ENCODE peak calls at places on chromosomes 3 and 15, in four cellular contexts. C is HCT116, J is AG04450, E is A549. N is an unnamed sample. For H3K9me3, the result is how much of the 10 kb centered on the place peaks cover.

GRCh38 chr3:99751649-99752048 is 66.0 kb upstream of the CMSS1 start:
- DNase-seq in C (no peak), J (peak), E (no peak), N (no peak)

GRCh38 chr3:151016421-151016820 is 43.9 kb upstream of the CLRN1 start:
- DNase-seq in C (no peak), J (no peak), E (no peak), N (no peak)

GRCh38 chr15:98433302-98433701 is 215.0 kb upstream of the IGF1R start:
- DNase-seq in C (no peak), J (no peak), E (no peak), N (peak)

GRCh38 chr15:40857601-40858351 is 13.9 kb downstream of the SPINT1 start:
- DNase-seq in C (no peak), J (peak), E (peak), N (peak)

GRCh38 chr15:93331545-93332117 is 242.6 kb upstream of the RGMA start:
- DNase-seq in C (no peak), J (no peak), E (no peak), N (peak)

GRCh38 chr3:41193822-41194539 is 5.3 kb upstream of the CTNNB1 start:
- DNase-seq in C (no peak), J (no peak), E (no peak), N (no peak)

GRCh38 chr3:54071596-54071995 is 50.8 kb upstream of the CACNA2D3 start:
- DNase-seq in C (no peak), J (no peak), E (no peak), N (no peak)

GRCh38 chr3:112979244-112979832 is 4.4 kb upstream of the CD200R1 start:
- DNase-seq in C (peak), J (peak), E (peak), N (peak)

GRCh38 chr3:126033051-126033745 is 50.7 kb downstream of the SLC41A3 start:
- DNase-seq in C (no peak), J (no peak), E (no peak), N (no peak)

GRCh38 chr3:98903705-98904481 is 2.4 kb upstream of the DCBLD2 start:
- DNase-seq in C (no peak), J (no peak), E (no peak), N (no peak)

GRCh38 chr15:69718916-69719315 is 266.3 kb downstream of the RPLP1 start:
- DNase-seq in C (no peak), J (no peak), E (no peak), N (no peak)

GRCh38 chr3:23805228-23805880 is 401 bp upstream of the UBE2E1 start:
- DNase-seq in C (no peak), J (no peak), E (no peak), N (no peak)

GRCh38 chr15:84955089-84955848 is 26.4 kb upstream of the PDE8A start:
- DNase-seq in C (peak), J (peak), E (peak), N (peak)

GRCh38 chr3:53715815-53716483 is 130.3 kb downstream of the CHDH start:
- DNase-seq in C (no peak), J (no peak), E (no peak), N (no peak)

GRCh38 chr3:48130321-48130881 is 57.8 kb downstream of the CDC25A start:
- DNase-seq in C (no peak), J (peak), E (no peak), N (peak)

GRCh38 chr3:192122832-192123594 is 604.3 kb downstream of the FGF12 start:
- DNase-seq in C (no peak), J (no peak), E (no peak), N (no peak)

GRCh38 chr3:193585530-193585929 is 7.5 kb upstream of the OPA1 start:
- DNase-seq in C (no peak), J (no peak), E (no peak), N (no peak)

GRCh38 chr15:74893627-74894026 is 3.8 kb downstream of the MPI start:
- DNase-seq in C (no peak), J (no peak), E (no peak), N (no peak)

GRCh38 chr3:174844746-174845145 is 14.4 kb upstream of the NAALADL2 start:
- DNase-seq in C (no peak), J (no peak), E (no peak), N (no peak)

GRCh38 chr3:136728434-136728833 is 23.7 kb downstream of the STAG1 start:
- DNase-seq in C (no peak), J (no peak), E (no peak), N (no peak)

GRCh38 chr15:66864871-66865281 is 162.8 kb downstream of the SMAD6 start:
- DNase-seq in C (no peak), J (no peak), E (no peak), N (no peak)

GRCh38 chr15:84840741-84841429 is 23.7 kb downstream of the ALPK3 start:
- DNase-seq in C (peak), J (no peak), E (peak), N (no peak)

GRCh38 chr15:99932676-99933402 is 199.6 kb upstream of the LYSMD4 start:
- DNase-seq in C (no peak), J (no peak), E (no peak), N (no peak)

GRCh38 chr3:145727416-145727930 is 433.5 kb downstream of the PLOD2 start:
- DNase-seq in C (no peak), J (no peak), E (no peak), N (peak)

GRCh38 chr3:129398803-129399144 is 29.7 kb downstream of the EFCAB12 start:
- DNase-seq in C (no peak), J (no peak), E (no peak), N (peak)

GRCh38 chr15:74598126-74598842 is 17.4 kb upstream of the CLK3 start:
- DNase-seq in C (no peak), J (no peak), E (peak), N (peak)

GRCh38 chr3:149941946-149942345 is 28.7 kb downstream of the PFN2 start:
- DNase-seq in C (no peak), J (no peak), E (no peak), N (no peak)

GRCh38 chr3:14680716-14681115 is 5.8 kb downstream of the C3orf20 start:
- DNase-seq in C (no peak), J (no peak), E (no peak), N (peak)

GRCh38 chr15:91338763-91339162 is 238.7 kb downstream of the SV2B start:
- DNase-seq in C (no peak), J (no peak), E (peak), N (peak)

GRCh38 chr15:83764201-83764839 is 110.4 kb downstream of the ADAMTSL3 start:
- DNase-seq in C (no peak), J (no peak), E (no peak), N (no peak)

GRCh38 chr3:195156286-195156890 is 114.6 kb downstream of the XXYLT1 start:
- DNase-seq in C (no peak), J (no peak), E (no peak), N (no peak)

DNA sequence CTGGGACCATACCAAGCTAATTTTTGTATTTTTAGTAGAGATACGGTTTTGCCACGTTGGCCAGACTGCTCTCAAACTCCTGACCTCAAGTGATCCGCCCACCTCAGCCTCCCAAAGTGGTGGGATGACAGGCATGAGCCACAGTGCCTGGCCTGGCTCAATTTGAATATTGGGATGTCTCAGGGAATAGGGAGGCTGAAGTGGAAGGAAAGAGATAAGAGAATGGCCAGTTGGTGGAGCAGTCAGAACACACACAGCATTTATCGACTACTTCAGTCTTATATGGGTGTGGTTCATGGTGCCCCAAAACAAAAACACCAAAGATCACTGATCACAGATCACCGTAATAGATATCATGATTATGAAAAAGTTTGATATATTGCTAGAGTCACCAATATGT is 144.4 kb downstream of the GMNC start:
- DNase-seq in C (no peak), J (no peak), E (peak), N (no peak)
- H3K27ac ChIP-seq in C (no peak), J (no peak), E (no peak), N (no peak)

GRCh38 chr15:25171111-25171811 is 216.5 kb downstream of the SNRPN start:
- DNase-seq in C (no peak), J (no peak), E (no peak), N (peak)

GRCh38 chr15:25170781-25171110 is 216.0 kb downstream of the SNRPN start:
- DNase-seq in C (no peak), J (no peak), E (no peak), N (no peak)

GRCh38 chr15:25172691-25173090 is 217.9 kb downstream of the SNRPN start:
- DNase-seq in C (no peak), J (no peak), E (no peak), N (no peak)

GRCh38 chr15:25173241-25174028 is 218.6 kb downstream of the SNRPN start:
- DNase-seq in C (no peak), J (no peak), E (no peak), N (no peak)

GRCh38 chr15:25171856-25172687 is 217.3 kb downstream of the SNRPN start:
- DNase-seq in C (no peak), J (no peak), E (no peak), N (peak)
- H3K9me3 ChIP-seq in C (under half), J (half or more), E (under half), N (under half)

GRCh38 chr3:40128169-40128568 is 181.3 kb upstream of the EIF1B start:
- DNase-seq in C (no peak), J (no peak), E (no peak), N (no peak)

GRCh38 chr3:40124918-40125317 is 184.6 kb upstream of the EIF1B start:
- DNase-seq in C (no peak), J (no peak), E (no peak), N (no peak)

GRCh38 chr3:40129510-40129909 is 180.0 kb upstream of the EIF1B start:
- DNase-seq in C (no peak), J (no peak), E (no peak), N (no peak)

GRCh38 chr3:40129981-40130380 is 179.5 kb upstream of the EIF1B start:
- DNase-seq in C (no peak), J (no peak), E (no peak), N (no peak)

GRCh38 chr3:40130721-40131120 is 178.8 kb upstream of the EIF1B start:
- DNase-seq in C (no peak), J (no peak), E (no peak), N (no peak)
- H3K4me3 ChIP-seq in C (no peak), J (no peak), E (no peak), N (no peak)

GRCh38 chr3:132255041-132255745 is 62.0 kb upstream of the ACP3 start:
- DNase-seq in C (no peak), J (peak), E (peak), N (no peak)
- H3K27ac ChIP-seq in C (no peak), J (peak), E (peak), N (no peak)

GRCh38 chr3:10779293-10779805 is 36.7 kb upstream of the SLC6A11 start:
- DNase-seq in C (no peak), J (no peak), E (no peak), N (no peak)

GRCh38 chr3:10775828-10776227 is 40.2 kb upstream of the SLC6A11 start:
- DNase-seq in C (no peak), J (no peak), E (no peak), N (no peak)

GRCh38 chr3:10775259-10775658 is 40.8 kb upstream of the SLC6A11 start:
- DNase-seq in C (no peak), J (no peak), E (no peak), N (no peak)

GRCh38 chr3:10778492-10779292 is 37.3 kb upstream of the SLC6A11 start:
- DNase-seq in C (no peak), J (no peak), E (no peak), N (no peak)

GRCh38 chr3:10777627-10778026 is 38.4 kb upstream of the SLC6A11 start:
- DNase-seq in C (no peak), J (no peak), E (no peak), N (no peak)
- H3K9me3 ChIP-seq in C (under half), J (under half), E (under half), N (under half)

GRCh38 chr3:137761099-137761562 is 3.0 kb upstream of the SOX14 start:
- DNase-seq in C (no peak), J (no peak), E (no peak), N (no peak)
- H3K4me3 ChIP-seq in C (no peak), J (no peak), E (no peak), N (no peak)

GRCh38 chr3:159789742-159790635 is 198.6 kb upstream of the IL12A start:
- DNase-seq in C (no peak), J (no peak), E (no peak), N (no peak)
- H3K27ac ChIP-seq in C (no peak), J (no peak), E (peak), N (no peak)

DNA sequence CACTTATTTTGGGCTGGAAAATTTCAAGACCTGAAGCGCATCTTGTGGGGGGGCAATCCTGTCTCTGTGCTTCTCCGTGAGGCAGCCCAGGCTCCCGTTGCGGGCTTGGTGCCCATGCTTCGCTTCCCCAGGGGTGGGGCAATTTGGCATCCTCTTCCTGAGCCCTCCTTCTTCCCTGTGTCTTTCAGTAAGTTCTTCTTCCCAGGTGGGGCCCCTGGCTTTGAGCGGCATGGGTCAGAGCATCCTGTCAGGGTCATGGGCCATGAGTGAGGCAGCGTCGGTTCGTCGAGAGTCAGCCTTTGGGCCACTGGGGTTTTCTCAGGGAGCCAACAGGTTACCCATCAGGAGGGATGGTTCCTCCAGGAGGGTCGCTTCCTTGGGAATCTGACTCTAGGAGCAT is 200.7 kb downstream of the UBE3A start:
- DNase-seq in C (no peak), J (no peak), E (no peak), N (no peak)
- H3K9me3 ChIP-seq in C (under half), J (half or more), E (under half), N (under half)

DNA sequence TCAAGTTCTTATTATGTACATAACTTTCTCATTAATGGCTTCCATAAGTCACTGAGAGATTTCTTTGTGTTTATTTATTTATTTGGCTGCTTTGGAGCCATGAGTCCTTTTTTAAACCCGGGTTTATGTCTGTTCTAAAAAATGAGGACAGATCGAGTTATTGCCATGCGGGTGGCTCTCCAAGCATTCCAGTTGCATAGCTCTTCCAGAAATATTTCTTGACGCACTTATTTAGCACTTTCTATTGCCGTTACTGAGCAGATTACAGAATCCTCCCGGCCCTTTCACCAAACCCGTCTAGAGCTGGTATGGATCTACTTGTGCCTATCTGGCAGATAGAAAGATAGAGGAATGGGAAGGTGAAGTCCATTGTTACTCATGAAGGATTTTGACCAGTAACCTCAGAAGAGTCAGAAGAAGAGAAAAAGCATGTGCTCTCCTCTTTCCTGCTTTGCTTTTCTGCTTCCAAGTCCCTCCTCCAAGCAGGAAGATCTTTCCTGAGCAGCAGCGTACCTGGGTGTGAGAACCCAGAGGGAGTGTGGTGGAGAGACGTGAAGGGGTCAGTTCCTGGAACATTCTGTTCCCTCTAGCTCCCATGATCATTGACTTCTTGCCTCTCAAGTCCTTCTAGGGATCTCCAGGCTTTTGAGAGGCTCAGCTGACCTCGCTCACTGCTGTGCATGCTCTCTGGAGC is 112.8 kb downstream of the LPP start:
- DNase-seq in C (no peak), J (peak), E (no peak), N (no peak)
- H3K4me3 ChIP-seq in C (no peak), J (peak), E (peak), N (no peak)

GRCh38 chr3:36991147-36991546 is 1.8 kb downstream of the EPM2AIP1 start:
- DNase-seq in C (no peak), J (no peak), E (no peak), N (no peak)
- H3K27ac ChIP-seq in C (no peak), J (no peak), E (peak), N (no peak)

N was measured in SJCRH30.